ENCODE peak calls at places on chromosomes 7 and 10, in seven cellular contexts. U is hepatocyte, D is keratinocyte, A is GM23248, C is fibroblast of lung, M is astrocyte, Z is mammary epithelial cell. I is an unnamed sample. For H3K4me1, the result is how much of the 10 kb centered on the place peaks cover.

GRCh38 chr10:44985175-44985681 is 6.6 kb upstream of the DEPP1 start:
- DNase-seq in D (no peak), M (no peak), C (peak), U (no peak), A (no peak), Z (no peak), I (no peak)

GRCh38 chr10:94630017-94630688 is 53.4 kb upstream of the CYP2C18 start:
- DNase-seq in D (no peak), Z (peak), M (peak), A (peak), C (peak), U (peak), I (peak)

GRCh38 chr7:83739527-83739926 is 90.6 kb upstream of the SEMA3E start:
- DNase-seq in U (no peak), Z (no peak), M (no peak), C (no peak), A (no peak), D (no peak), I (no peak)

GRCh38 chr10:121627810-121628209 is 29.6 kb upstream of the FGFR2 start:
- DNase-seq in D (peak), Z (peak), A (peak), C (no peak), M (peak), U (peak), I (no peak)

GRCh38 chr10:82245906-82246305 is 370.9 kb downstream of the NRG3 start:
- DNase-seq in U (no peak), Z (peak), M (no peak), A (no peak), D (no peak), C (no peak), I (no peak)

GRCh38 chr10:69639291-69640195 is 9.5 kb downstream of the FAM241B start:
- DNase-seq in M (peak), D (peak), Z (peak), A (peak), U (peak), C (peak), I (peak)

GRCh38 chr7:101538596-101539459 is 90.3 kb downstream of the MYL10 start:
- DNase-seq in Z (peak), U (peak), M (no peak), A (peak), C (peak), D (no peak), I (peak)

GRCh38 chr10:98170249-98171117 is 36.0 kb downstream of the R3HCC1L start:
- DNase-seq in M (peak), C (peak), A (peak), D (peak), Z (peak), U (peak), I (peak)

GRCh38 chr7:116211006-116211912 is 920 bp downstream of the TES start:
- DNase-seq in A (peak), U (peak), C (peak), D (peak), M (peak), Z (peak), I (peak)

GRCh38 chr7:95871896-95872295 is 99.5 kb downstream of the DYNC1I1 start:
- DNase-seq in C (no peak), U (no peak), Z (no peak), D (no peak), M (no peak), A (no peak), I (no peak)

GRCh38 chr10:91077549-91078017 is 142.9 kb upstream of the PCGF5 start:
- DNase-seq in C (peak), D (no peak), Z (peak), U (no peak), A (no peak), M (peak), I (no peak)

GRCh38 chr10:89653410-89653828 is 8.4 kb upstream of the PANK1 start:
- DNase-seq in D (no peak), C (no peak), M (peak), Z (peak), U (no peak), A (no peak), I (no peak)

GRCh38 chr10:79386637-79387465 is 39.6 kb downstream of the PPIF start:
- DNase-seq in U (no peak), Z (no peak), A (no peak), D (no peak), M (no peak), C (no peak), I (no peak)

GRCh38 chr7:84624927-84625326 is 430.3 kb upstream of the SEMA3A start:
- DNase-seq in C (no peak), M (no peak), D (no peak), U (no peak), Z (peak), A (no peak), I (no peak)

GRCh38 chr10:9792181-9792580 is 1225.5 kb upstream of the CELF2 start:
- DNase-seq in D (no peak), U (no peak), M (peak), A (peak), Z (no peak), C (no peak), I (no peak)

GRCh38 chr10:106267591-106267990 is 896.9 kb downstream of the SORCS1 start:
- DNase-seq in A (no peak), D (no peak), Z (no peak), M (no peak), C (no peak), U (no peak), I (no peak)

GRCh38 chr10:13400196-13400965 is 52.3 kb upstream of the SEPHS1 start:
- DNase-seq in A (no peak), C (no peak), Z (no peak), M (no peak), D (no peak), U (no peak), I (no peak)

GRCh38 chr10:103327906-103328305 is 23.0 kb downstream of the PCGF6 start:
- DNase-seq in C (no peak), A (no peak), D (no peak), M (no peak), Z (no peak), U (no peak), I (no peak)

GRCh38 chr7:4069268-4070095 is 612.6 kb upstream of the FOXK1 start:
- DNase-seq in C (no peak), U (no peak), D (no peak), M (no peak), Z (no peak), A (no peak), I (peak)

GRCh38 chr10:103193820-103194529 is 903 bp upstream of the NT5C2 start:
- DNase-seq in D (no peak), C (peak), Z (no peak), U (no peak), A (peak), M (peak), I (peak)

GRCh38 chr7:134290286-134290685 is 26.4 kb downstream of the SLC35B4 start:
- DNase-seq in U (peak), A (peak), Z (peak), M (peak), D (peak), C (peak), I (no peak)

GRCh38 chr7:12712236-12712635 is 24.8 kb downstream of the ARL4A start:
- DNase-seq in C (no peak), Z (no peak), A (no peak), D (no peak), M (no peak), U (peak), I (no peak)
- TF ChIP-seq EZH2 in C (no peak), Z (no peak), A (no peak), D (no peak), M (no peak), U (no peak), I (no peak)

GRCh38 chr7:2520808-2521146 is 1.2 kb downstream of the LFNG start:
- DNase-seq in D (no peak), C (no peak), M (no peak), A (peak), U (no peak), Z (no peak), I (no peak)

GRCh38 chr7:2522780-2523433 is 3.3 kb downstream of the LFNG start:
- DNase-seq in D (peak), C (no peak), M (peak), U (peak), A (peak), Z (peak), I (peak)

GRCh38 chr7:2521341-2521745 is 1.8 kb downstream of the LFNG start:
- DNase-seq in C (no peak), Z (no peak), M (no peak), U (no peak), D (no peak), A (no peak), I (peak)

GRCh38 chr7:2523461-2523905 is 3.9 kb downstream of the LFNG start:
- DNase-seq in U (no peak), Z (peak), M (no peak), A (no peak), D (no peak), C (no peak), I (peak)

GRCh38 chr7:2521952-2522591 is 2.5 kb downstream of the LFNG start:
- DNase-seq in U (no peak), C (no peak), M (no peak), D (no peak), A (peak), Z (peak), I (peak)
- H3K4me1 ChIP-seq in U (half or more), C (under half), M (half or more), D (half or more), A (under half), Z (half or more), I (half or more)

DNA sequence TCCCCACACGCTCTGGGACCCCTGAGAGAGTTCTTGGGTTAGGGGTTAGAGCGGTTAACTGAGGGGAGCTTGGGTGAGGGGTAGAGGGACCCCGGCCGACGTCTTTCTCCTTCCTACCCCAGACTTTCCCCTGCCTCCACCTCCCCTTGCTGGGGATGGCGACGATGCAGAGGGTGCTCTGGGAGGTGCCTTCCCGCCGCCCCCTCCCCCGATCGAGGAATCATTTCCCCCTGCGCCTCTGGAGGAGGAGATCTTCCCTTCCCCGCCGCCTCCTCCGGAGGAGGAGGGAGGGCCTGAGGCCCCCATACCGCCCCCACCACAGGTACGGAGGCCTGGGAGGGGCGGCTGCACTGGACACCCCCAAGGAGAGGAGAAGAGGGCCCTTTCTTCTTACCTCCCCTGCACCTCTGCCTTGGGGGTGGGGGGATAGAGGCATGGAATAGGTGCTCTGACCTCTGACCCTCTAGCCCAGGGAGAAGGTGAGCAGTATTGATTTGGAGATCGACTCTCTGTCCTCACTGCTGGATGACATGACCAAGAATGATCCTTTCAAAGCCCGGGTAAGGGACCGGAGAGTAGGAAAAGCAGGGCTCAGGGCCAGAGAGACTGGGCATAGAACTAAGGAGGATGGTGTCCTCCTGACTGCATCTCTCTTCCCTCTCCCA is 1.1 kb downstream of the ZYX start:
- DNase-seq in Z (no peak), C (no peak), M (no peak), U (no peak), D (no peak), A (peak), I (no peak)
- H2AFZ ChIP-seq in Z (no peak), C (no peak), M (no peak), U (no peak), D (no peak), A (no peak), I (no peak)

DNA sequence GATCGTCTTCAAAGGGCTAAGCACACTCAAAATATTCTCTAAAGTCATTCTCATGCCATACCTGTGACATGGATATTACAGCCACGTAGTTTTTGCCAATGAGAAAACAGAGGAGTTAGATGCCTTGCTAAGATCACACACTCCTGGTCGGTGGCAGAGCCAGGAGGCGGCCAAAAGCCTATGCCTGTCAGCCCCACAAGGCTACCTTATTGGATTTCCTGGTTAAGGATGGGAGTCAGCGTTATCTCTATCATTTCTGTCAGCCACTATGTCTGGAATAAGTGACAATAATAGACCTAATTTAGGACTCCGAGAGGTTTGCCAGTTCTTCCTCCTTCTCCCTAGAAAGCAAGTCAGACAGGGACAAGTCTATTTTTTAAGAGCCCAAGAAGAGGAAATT is 250.8 kb downstream of the TRIL start:
- DNase-seq in C (no peak), A (no peak), M (no peak), Z (no peak), D (no peak), U (no peak), I (no peak)
- TF ChIP-seq EZH2 in C (no peak), A (no peak), M (no peak), Z (no peak), D (no peak), U (no peak), I (no peak)

I was measured in neural progenitor cell.